ENCODE peak calls at places on chromosomes 1 and 21, in ten cellular contexts. One of them, this sample, is unnamed.

GRCh38 chr1:2049517-2050481 is at the start of gene PRKCZ:
- DNase-seq in fibroblast of lung: peak; percentile 21
- DNase-seq in H9: peak; percentile 97
- DNase-seq in progenitor cell of endocrine pancreas: peak; percentile 98
- DNase-seq in RWPE1: peak; percentile 97
- DNase-seq in lower lobe of right lung: peak; percentile 95
- DNase-seq in endothelial cell: peak; percentile 84
- DNase-seq in ovary: peak; percentile 63
- DNase-seq in cardiac muscle cell: peak; percentile 21
- DNase-seq in heart left ventricle: peak; percentile 93
- DNase-seq in this sample: peak; percentile 93

GRCh38 chr1:100847481-100847880 is 47.2 kb downstream of the EXTL2 start:
- DNase-seq in endothelial cell: no peak
- DNase-seq in H9: no peak
- DNase-seq in progenitor cell of endocrine pancreas: no peak
- DNase-seq in lower lobe of right lung: no peak
- DNase-seq in heart left ventricle: no peak
- DNase-seq in fibroblast of lung: peak; percentile 29
- DNase-seq in RWPE1: no peak
- DNase-seq in cardiac muscle cell: peak; percentile 50
- DNase-seq in ovary: no peak
- DNase-seq in this sample: no peak

GRCh38 chr1:230286890-230287269 is 139.3 kb downstream of the PGBD5 start:
- DNase-seq in ovary: no peak
- DNase-seq in H9: no peak
- DNase-seq in endothelial cell: no peak
- DNase-seq in cardiac muscle cell: no peak
- DNase-seq in RWPE1: no peak
- DNase-seq in lower lobe of right lung: peak; percentile 28
- DNase-seq in progenitor cell of endocrine pancreas: no peak
- DNase-seq in fibroblast of lung: no peak
- DNase-seq in heart left ventricle: no peak
- DNase-seq in this sample: no peak

GRCh38 chr1:111369177-111369576 is 58.4 kb downstream of the OVGP1 start:
- DNase-seq in ovary: no peak
- DNase-seq in lower lobe of right lung: no peak
- DNase-seq in H9: no peak
- DNase-seq in fibroblast of lung: no peak
- DNase-seq in RWPE1: no peak
- DNase-seq in progenitor cell of endocrine pancreas: no peak
- DNase-seq in cardiac muscle cell: peak; percentile 11
- DNase-seq in heart left ventricle: no peak
- DNase-seq in endothelial cell: no peak
- DNase-seq in this sample: no peak

GRCh38 chr1:204466416-204467405 is 27.9 kb downstream of the PIK3C2B start:
- DNase-seq in progenitor cell of endocrine pancreas: no peak
- DNase-seq in RWPE1: no peak
- DNase-seq in fibroblast of lung: no peak
- DNase-seq in endothelial cell: no peak
- DNase-seq in lower lobe of right lung: no peak
- DNase-seq in ovary: no peak
- DNase-seq in H9: no peak
- DNase-seq in cardiac muscle cell: no peak
- DNase-seq in heart left ventricle: no peak
- DNase-seq in this sample: no peak

GRCh38 chr21:46052703-46053651 is 44.9 kb upstream of the COL6A2 start:
- DNase-seq in RWPE1: no peak
- DNase-seq in H9: peak; percentile 27
- DNase-seq in fibroblast of lung: peak; percentile 96
- DNase-seq in cardiac muscle cell: peak; percentile 71
- DNase-seq in lower lobe of right lung: peak; percentile 42
- DNase-seq in ovary: no peak
- DNase-seq in endothelial cell: no peak
- DNase-seq in progenitor cell of endocrine pancreas: no peak
- DNase-seq in heart left ventricle: no peak
- DNase-seq in this sample: no peak

GRCh38 chr1:234381699-234382555 is 8.7 kb downstream of the COA6 start:
- DNase-seq in progenitor cell of endocrine pancreas: no peak
- DNase-seq in RWPE1: no peak
- DNase-seq in heart left ventricle: no peak
- DNase-seq in fibroblast of lung: no peak
- DNase-seq in ovary: no peak
- DNase-seq in cardiac muscle cell: no peak
- DNase-seq in lower lobe of right lung: no peak
- DNase-seq in endothelial cell: no peak
- DNase-seq in H9: no peak
- DNase-seq in this sample: no peak

GRCh38 chr1:74467786-74468377 is 44.5 kb downstream of the LRRC53 start:
- DNase-seq in ovary: no peak
- DNase-seq in lower lobe of right lung: no peak
- DNase-seq in H9: no peak
- DNase-seq in heart left ventricle: no peak
- DNase-seq in endothelial cell: peak; percentile 15
- DNase-seq in progenitor cell of endocrine pancreas: no peak
- DNase-seq in fibroblast of lung: peak; percentile 16
- DNase-seq in cardiac muscle cell: peak; percentile 48
- DNase-seq in RWPE1: no peak
- DNase-seq in this sample: no peak

GRCh38 chr1:84700065-84700464 is 9.8 kb upstream of the SSX2IP start:
- DNase-seq in cardiac muscle cell: no peak
- DNase-seq in progenitor cell of endocrine pancreas: no peak
- DNase-seq in lower lobe of right lung: no peak
- DNase-seq in ovary: no peak
- DNase-seq in endothelial cell: no peak
- DNase-seq in heart left ventricle: no peak
- DNase-seq in RWPE1: no peak
- DNase-seq in H9: no peak
- DNase-seq in fibroblast of lung: no peak
- DNase-seq in this sample: no peak

GRCh38 chr1:58727363-58727762 is 27.5 kb upstream of the MYSM1 start:
- DNase-seq in progenitor cell of endocrine pancreas: no peak
- DNase-seq in heart left ventricle: no peak
- DNase-seq in cardiac muscle cell: peak; percentile 66
- DNase-seq in ovary: no peak
- DNase-seq in lower lobe of right lung: no peak
- DNase-seq in RWPE1: peak; percentile 88
- DNase-seq in H9: no peak
- DNase-seq in fibroblast of lung: peak; percentile 91
- DNase-seq in endothelial cell: no peak
- DNase-seq in this sample: no peak

GRCh38 chr1:81158592-81158991 is 642.1 kb upstream of the ADGRL2 start:
- DNase-seq in progenitor cell of endocrine pancreas: no peak
- DNase-seq in H9: no peak
- DNase-seq in heart left ventricle: no peak
- DNase-seq in lower lobe of right lung: no peak
- DNase-seq in RWPE1: no peak
- DNase-seq in cardiac muscle cell: peak; percentile 54
- DNase-seq in fibroblast of lung: peak; percentile 62
- DNase-seq in endothelial cell: no peak
- DNase-seq in ovary: peak; percentile 28
- DNase-seq in this sample: no peak

GRCh38 chr1:222817529-222817928 is 2.7 kb downstream of the DISP1 start:
- DNase-seq in ovary: no peak
- DNase-seq in cardiac muscle cell: peak; percentile 70
- DNase-seq in RWPE1: peak; percentile 80
- DNase-seq in progenitor cell of endocrine pancreas: no peak
- DNase-seq in H9: no peak
- DNase-seq in heart left ventricle: no peak
- DNase-seq in lower lobe of right lung: no peak
- DNase-seq in endothelial cell: no peak
- DNase-seq in fibroblast of lung: peak; percentile 98
- DNase-seq in this sample: no peak

GRCh38 chr1:111570781-111571181 is 48.8 kb upstream of the RAP1A start:
- DNase-seq in fibroblast of lung: peak; percentile 26
- DNase-seq in progenitor cell of endocrine pancreas: no peak
- DNase-seq in cardiac muscle cell: peak; percentile 18
- DNase-seq in endothelial cell: peak; percentile 31
- DNase-seq in RWPE1: no peak
- DNase-seq in ovary: no peak
- DNase-seq in lower lobe of right lung: no peak
- DNase-seq in heart left ventricle: no peak
- DNase-seq in H9: peak; percentile 49
- DNase-seq in this sample: peak; percentile 4

GRCh38 chr1:6601865-6602668 is 602 bp downstream of the KLHL21 start:
- DNase-seq in H9: no peak
- DNase-seq in fibroblast of lung: peak; percentile 71
- DNase-seq in RWPE1: no peak
- DNase-seq in cardiac muscle cell: no peak
- DNase-seq in ovary: peak; percentile 54
- DNase-seq in progenitor cell of endocrine pancreas: peak; percentile 37
- DNase-seq in endothelial cell: no peak
- DNase-seq in lower lobe of right lung: peak; percentile 67
- DNase-seq in heart left ventricle: peak; percentile 74
- DNase-seq in this sample: peak; percentile 44

GRCh38 chr1:30724175-30724574 is 790 bp upstream of the MATN1 start:
- DNase-seq in heart left ventricle: no peak
- DNase-seq in lower lobe of right lung: no peak
- DNase-seq in fibroblast of lung: no peak
- DNase-seq in RWPE1: no peak
- DNase-seq in ovary: no peak
- DNase-seq in progenitor cell of endocrine pancreas: no peak
- DNase-seq in H9: no peak
- DNase-seq in endothelial cell: no peak
- DNase-seq in cardiac muscle cell: no peak
- DNase-seq in this sample: no peak

GRCh38 chr1:23215751-23216449 is 1.4 kb downstream of the HTR1D start:
- DNase-seq in endothelial cell: no peak
- DNase-seq in heart left ventricle: no peak
- DNase-seq in RWPE1: no peak
- DNase-seq in lower lobe of right lung: no peak
- DNase-seq in ovary: no peak
- DNase-seq in progenitor cell of endocrine pancreas: no peak
- DNase-seq in H9: peak; percentile 58
- DNase-seq in fibroblast of lung: no peak
- DNase-seq in cardiac muscle cell: no peak
- DNase-seq in this sample: no peak

GRCh38 chr1:117607471-117607870 is 1.6 kb downstream of the TENT5C start:
- DNase-seq in cardiac muscle cell: no peak
- DNase-seq in fibroblast of lung: peak; percentile 10
- DNase-seq in progenitor cell of endocrine pancreas: no peak
- DNase-seq in ovary: peak; percentile 16
- DNase-seq in lower lobe of right lung: no peak
- DNase-seq in heart left ventricle: no peak
- DNase-seq in endothelial cell: no peak
- DNase-seq in H9: no peak
- DNase-seq in RWPE1: no peak
- DNase-seq in this sample: peak; percentile 21

GRCh38 chr1:78051005-78051404 is 5.2 kb downstream of the GIPC2 start:
- DNase-seq in endothelial cell: no peak
- DNase-seq in ovary: no peak
- DNase-seq in heart left ventricle: no peak
- DNase-seq in lower lobe of right lung: no peak
- DNase-seq in progenitor cell of endocrine pancreas: no peak
- DNase-seq in H9: no peak
- DNase-seq in fibroblast of lung: no peak
- DNase-seq in cardiac muscle cell: no peak
- DNase-seq in RWPE1: no peak
- DNase-seq in this sample: no peak

GRCh38 chr1:24216254-24216653 is 29.2 kb upstream of the IFNLR1 start:
- DNase-seq in lower lobe of right lung: peak; percentile 59
- DNase-seq in heart left ventricle: no peak
- DNase-seq in H9: no peak
- DNase-seq in endothelial cell: no peak
- DNase-seq in progenitor cell of endocrine pancreas: no peak
- DNase-seq in cardiac muscle cell: peak; percentile 20
- DNase-seq in fibroblast of lung: no peak
- DNase-seq in ovary: no peak
- DNase-seq in RWPE1: no peak
- DNase-seq in this sample: peak; percentile 45

DNA sequence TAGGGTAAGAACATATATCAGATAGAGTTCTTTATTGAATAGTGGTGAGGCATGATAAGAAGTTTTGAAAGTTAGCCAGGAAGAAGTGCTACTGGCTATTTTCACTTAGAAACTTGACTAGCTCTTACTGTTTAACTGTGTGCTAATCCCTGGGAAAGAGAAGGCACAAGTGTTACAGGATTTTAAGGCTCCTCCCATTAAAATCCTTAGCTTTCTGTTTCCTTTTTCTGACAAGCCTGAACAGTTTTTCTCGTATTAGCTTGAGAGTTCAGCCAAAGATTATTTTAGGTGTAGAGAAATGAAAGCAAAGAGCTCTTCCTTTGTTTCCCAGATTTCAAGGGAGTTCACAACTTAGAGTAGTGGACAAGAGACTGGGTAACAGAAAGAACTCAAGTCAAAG is 37.2 kb upstream of the AIM2 start:
- DNase-seq in lower lobe of right lung: no peak
- DNase-seq in heart left ventricle: no peak
- DNase-seq in fibroblast of lung: no peak
- DNase-seq in progenitor cell of endocrine pancreas: no peak
- DNase-seq in RWPE1: peak; percentile 9
- DNase-seq in ovary: no peak
- DNase-seq in cardiac muscle cell: peak; percentile 33
- DNase-seq in H9: no peak
- DNase-seq in endothelial cell: no peak
- DNase-seq in this sample: no peak
- TF ChIP-seq CTCF in lower lobe of right lung: no peak
- TF ChIP-seq CTCF in heart left ventricle: no peak
- TF ChIP-seq CTCF in fibroblast of lung: no peak
- TF ChIP-seq CTCF in progenitor cell of endocrine pancreas: no peak
- TF ChIP-seq CTCF in RWPE1: no peak
- TF ChIP-seq CTCF in ovary: no peak
- TF ChIP-seq CTCF in cardiac muscle cell: no peak
- TF ChIP-seq CTCF in H9: no peak
- TF ChIP-seq CTCF in endothelial cell: no peak
- TF ChIP-seq CTCF in this sample: no peak

GRCh38 chr1:109980324-109981127 is 4.0 kb upstream of the AHCYL1 start:
- DNase-seq in H9: peak; percentile 64
- DNase-seq in lower lobe of right lung: peak; percentile 60
- DNase-seq in RWPE1: peak; percentile 66
- DNase-seq in ovary: no peak
- DNase-seq in cardiac muscle cell: no peak
- DNase-seq in fibroblast of lung: no peak
- DNase-seq in endothelial cell: peak; percentile 41
- DNase-seq in heart left ventricle: no peak
- DNase-seq in progenitor cell of endocrine pancreas: no peak
- DNase-seq in this sample: no peak
- TF ChIP-seq CTCF in H9: peak; percentile 71
- TF ChIP-seq CTCF in lower lobe of right lung: peak; percentile 50
- TF ChIP-seq CTCF in RWPE1: peak; percentile 60
- TF ChIP-seq CTCF in ovary: no peak
- TF ChIP-seq CTCF in cardiac muscle cell: peak; percentile 44
- TF ChIP-seq CTCF in fibroblast of lung: peak; percentile 21
- TF ChIP-seq CTCF in endothelial cell: peak; percentile 33
- TF ChIP-seq CTCF in heart left ventricle: peak; percentile 51
- TF ChIP-seq CTCF in progenitor cell of endocrine pancreas: peak; percentile 63
- TF ChIP-seq CTCF in this sample: peak; percentile 17

GRCh38 chr1:115112496-115113375 is 23.4 kb upstream of the TSPAN2 start:
- DNase-seq in fibroblast of lung: no peak
- DNase-seq in ovary: no peak
- DNase-seq in progenitor cell of endocrine pancreas: peak; percentile 58
- DNase-seq in H9: peak; percentile 73
- DNase-seq in lower lobe of right lung: peak; percentile 54
- DNase-seq in cardiac muscle cell: peak; percentile 37
- DNase-seq in endothelial cell: peak; percentile 66
- DNase-seq in heart left ventricle: no peak
- DNase-seq in RWPE1: no peak
- DNase-seq in this sample: peak; percentile 75
- TF ChIP-seq CTCF in fibroblast of lung: peak; percentile 90
- TF ChIP-seq CTCF in ovary: peak; percentile 37
- TF ChIP-seq CTCF in progenitor cell of endocrine pancreas: peak; percentile 96
- TF ChIP-seq CTCF in H9: peak; percentile 96
- TF ChIP-seq CTCF in lower lobe of right lung: peak; percentile 97
- TF ChIP-seq CTCF in cardiac muscle cell: peak; percentile 96
- TF ChIP-seq CTCF in endothelial cell: peak; percentile 98
- TF ChIP-seq CTCF in heart left ventricle: peak; percentile 89
- TF ChIP-seq CTCF in RWPE1: peak; percentile 90
- TF ChIP-seq CTCF in this sample: peak; percentile 98

GRCh38 chr1:206631085-206631509 is 4.2 kb upstream of the DYRK3 start:
- DNase-seq in progenitor cell of endocrine pancreas: no peak
- DNase-seq in heart left ventricle: no peak
- DNase-seq in fibroblast of lung: peak; percentile 80
- DNase-seq in endothelial cell: peak; percentile 58
- DNase-seq in RWPE1: peak; percentile 52
- DNase-seq in H9: peak; percentile 93
- DNase-seq in ovary: peak; percentile 69
- DNase-seq in lower lobe of right lung: no peak
- DNase-seq in cardiac muscle cell: peak; percentile 96
- DNase-seq in this sample: peak; percentile 39
- TF ChIP-seq CTCF in progenitor cell of endocrine pancreas: peak; percentile 44
- TF ChIP-seq CTCF in heart left ventricle: peak; percentile 59
- TF ChIP-seq CTCF in fibroblast of lung: peak; percentile 61
- TF ChIP-seq CTCF in endothelial cell: peak; percentile 27
- TF ChIP-seq CTCF in RWPE1: no peak
- TF ChIP-seq CTCF in H9: peak; percentile 74
- TF ChIP-seq CTCF in ovary: no peak
- TF ChIP-seq CTCF in lower lobe of right lung: peak; percentile 40
- TF ChIP-seq CTCF in cardiac muscle cell: peak; percentile 70
- TF ChIP-seq CTCF in this sample: no peak